ENCODE peak calls at places on chromosomes 11 and 22, in five cellular contexts. D is HTR-8/SVneo; S is hypothalamus; I is activated CD4-positive, alpha-beta T cell treated with anti-CD3 and anti-CD28 coated beads for 4 hours; P is Peyer's patch. E is an unnamed sample.

GRCh38 chr11:85912414-85912813 is 57.2 kb downstream of the CCDC83 start:
- DNase-seq in D (no peak), S (no peak), I (no peak), P (no peak), E (no peak)

GRCh38 chr11:67014343-67014742 is 8.6 kb upstream of the SYT12 start:
- DNase-seq in D (no peak), S (no peak), I (no peak), P (no peak), E (no peak)

GRCh38 chr11:119845756-119846155 is 116.8 kb upstream of the NECTIN1 start:
- DNase-seq in D (peak), S (no peak), I (no peak), P (no peak), E (no peak)

GRCh38 chr11:14124345-14124744 is 161.8 kb downstream of the SPON1 start:
- DNase-seq in D (no peak), S (no peak), I (no peak), P (no peak), E (no peak)

GRCh38 chr11:75502138-75502537 is 23.6 kb downstream of the GDPD5 start:
- DNase-seq in D (no peak), S (no peak), I (no peak), P (no peak), E (no peak)

GRCh38 chr11:86228967-86229330 is 15.6 kb upstream of the EED start:
- DNase-seq in D (no peak), S (no peak), I (no peak), P (no peak), E (peak)

GRCh38 chr11:70297341-70297740 is 26.9 kb downstream of the PPFIA1 start:
- DNase-seq in D (no peak), S (no peak), I (no peak), P (no peak), E (no peak)

GRCh38 chr11:122820158-122820557 is 18.1 kb upstream of the CRTAM start:
- DNase-seq in D (no peak), S (no peak), I (no peak), P (no peak), E (no peak)

GRCh38 chr22:20137671-20138416 is 6.2 kb downstream of the ZDHHC8 start:
- DNase-seq in D (no peak), S (no peak), I (no peak), P (no peak), E (no peak)

GRCh38 chr22:29731058-29731850 is 11.5 kb downstream of the CABP7 start:
- DNase-seq in D (no peak), S (no peak), I (no peak), P (no peak), E (no peak)

GRCh38 chr11:110374921-110375320 is 54.8 kb upstream of the FDX1 start:
- DNase-seq in D (no peak), S (no peak), I (no peak), P (no peak), E (no peak)

GRCh38 chr11:26065944-26066343 is 266.0 kb upstream of the ANO3 start:
- DNase-seq in D (no peak), S (no peak), I (no peak), P (no peak), E (no peak)

GRCh38 chr11:66467756-66468155 is 1.1 kb downstream of the PELI3 start:
- DNase-seq in D (no peak), S (no peak), I (no peak), P (peak), E (no peak)

GRCh38 chr11:120121914-120122473 is 15.9 kb downstream of the TRIM29 start:
- DNase-seq in D (no peak), S (no peak), I (no peak), P (no peak), E (no peak)

GRCh38 chr22:21974058-21974649 is 8.4 kb downstream of the TOP3B start:
- DNase-seq in D (no peak), S (no peak), I (no peak), P (no peak), E (no peak)

E was measured in activated naive CD4-positive, alpha-beta T cell treated with anti-CD3 and anti-CD28 coated beads, Interleukin-2, amount 50 U/mL, for 16 hours.